ENCODE peak calls at places on chromosomes 3 and 15, in five cellular contexts. T is GM19239, J is H9, M is pancreas, C is C1 segment of cervical spinal cord. O is an unnamed sample.

GRCh38 chr3:31793821-31794220 is 187.2 kb downstream of the OSBPL10 start:
- DNase-seq in T (no peak), J (no peak), M (no peak), C (no peak), O (no peak)

GRCh38 chr3:179651687-179652466 is 963 bp upstream of the USP13 start:
- DNase-seq in T (no peak), J (no peak), M (no peak), C (no peak), O (no peak)

GRCh38 chr15:70526221-70526973 is 237.0 kb downstream of the UACA start:
- DNase-seq in T (no peak), J (peak), M (no peak), C (no peak), O (no peak)

GRCh38 chr15:69037482-69037881 is 23.0 kb downstream of the NOX5 start:
- DNase-seq in T (no peak), J (no peak), M (no peak), C (no peak), O (no peak)

GRCh38 chr3:55885721-55886120 is 398.6 kb upstream of the WNT5A start:
- DNase-seq in T (no peak), J (no peak), M (no peak), C (no peak), O (no peak)

GRCh38 chr3:191070201-191070600 is 128.8 kb upstream of the OSTN start:
- DNase-seq in T (no peak), J (no peak), M (no peak), C (no peak), O (no peak)

GRCh38 chr3:138944842-138945645 is 1.9 kb downstream of the FOXL2 start:
- DNase-seq in T (no peak), J (peak), M (no peak), C (no peak), O (no peak)

GRCh38 chr3:40869939-40870338 is 329.4 kb upstream of the CTNNB1 start:
- DNase-seq in T (no peak), J (peak), M (no peak), C (no peak), O (no peak)

GRCh38 chr15:51499379-51499976 is 123.1 kb downstream of the DMXL2 start:
- DNase-seq in T (peak), J (no peak), M (no peak), C (no peak), O (no peak)

GRCh38 chr3:124992041-124992440 is 57.5 kb upstream of the MUC13 start:
- DNase-seq in T (no peak), J (no peak), M (no peak), C (no peak), O (no peak)

GRCh38 chr3:87069963-87070362 is 79.0 kb upstream of the VGLL3 start:
- DNase-seq in T (no peak), J (no peak), M (no peak), C (no peak), O (no peak)

GRCh38 chr15:60656041-60656440 is 177.1 kb upstream of the ICE2 start:
- DNase-seq in T (no peak), J (no peak), M (no peak), C (no peak), O (no peak)

GRCh38 chr15:58330836-58331561 is 100.8 kb upstream of the LIPC start:
- DNase-seq in T (no peak), J (no peak), M (no peak), C (no peak), O (no peak)

GRCh38 chr15:80199869-80200268 is 47.1 kb downstream of the FAH start:
- DNase-seq in T (no peak), J (no peak), M (no peak), C (no peak), O (no peak)

GRCh38 chr3:195763843-195764825 is 43.4 kb downstream of the MUC20 start:
- DNase-seq in T (no peak), J (no peak), M (no peak), C (no peak), O (no peak)

GRCh38 chr3:155743616-155744015 is 1.3 kb downstream of the PLCH1 start:
- DNase-seq in T (no peak), J (no peak), M (no peak), C (no peak), O (no peak)

GRCh38 chr15:74489518-74490338 is 28.8 kb upstream of the UBL7 start:
- DNase-seq in T (peak), J (peak), M (no peak), C (no peak), O (peak)

GRCh38 chr3:188286087-188286513 is 132.1 kb downstream of the LPP start:
- DNase-seq in T (no peak), J (no peak), M (no peak), C (no peak), O (no peak)

GRCh38 chr15:57028176-57028575 is 109.7 kb downstream of the TCF12 start:
- DNase-seq in T (no peak), J (no peak), M (no peak), C (no peak), O (no peak)

GRCh38 chr3:173841334-173841733 is 443.8 kb downstream of the NLGN1 start:
- DNase-seq in T (no peak), J (no peak), M (no peak), C (no peak), O (no peak)

GRCh38 chr3:66407281-66408218 is 93.3 kb downstream of the LRIG1 start:
- DNase-seq in T (peak), J (peak), M (peak), C (peak), O (peak)

GRCh38 chr3:159447841-159448240 is 540.8 kb upstream of the IL12A start:
- DNase-seq in T (no peak), J (no peak), M (no peak), C (no peak), O (no peak)

GRCh38 chr3:30655187-30655812 is 48.9 kb downstream of the TGFBR2 start:
- DNase-seq in T (no peak), J (no peak), M (no peak), C (no peak), O (no peak)

GRCh38 chr3:71495708-71496472 is 87.6 kb downstream of the FOXP1 start:
- DNase-seq in T (peak), J (peak), M (no peak), C (no peak), O (no peak)

GRCh38 chr3:48847053-48847585 is 555 bp downstream of the PRKAR2A start:
- DNase-seq in T (peak), J (peak), M (peak), C (peak), O (peak)

O was measured in activated T-cell treated with anti-CD3 and anti-CD28 coated beads for 4 hours.